ENCODE peak calls at places on chromosomes 5 and 9, in five cellular contexts. N, P, D, H and W are unnamed samples. For H3K36me3, the result is how much of the 10 kb centered on the place peaks cover.

GRCh38 chr9:36485647-36486453 is 85.8 kb upstream of the RNF38 start:
- DNase-seq in N (no peak), D (peak), H (no peak), P (no peak), W (no peak)

GRCh38 chr9:78121488-78121887 is 89.9 kb upstream of the GNAQ start:
- DNase-seq in H (peak), D (peak), N (peak), P (no peak), W (peak)

GRCh38 chr5:96343094-96343493 is 90.0 kb downstream of the PCSK1 start:
- DNase-seq in H (no peak), P (no peak), D (no peak), N (no peak), W (no peak)

GRCh38 chr5:154844800-154845199 is 5.6 kb downstream of the FAXDC2 start:
- DNase-seq in N (no peak), D (no peak), H (no peak), P (no peak), W (no peak)

GRCh38 chr9:134558124-134558805 is 83.3 kb upstream of the COL5A1 start:
- DNase-seq in N (no peak), D (no peak), H (no peak), P (no peak), W (no peak)

GRCh38 chr5:157682257-157682656 is 10.9 kb downstream of the C5orf52 start:
- DNase-seq in D (no peak), H (no peak), P (no peak), N (no peak), W (no peak)

GRCh38 chr5:139861889-139862207 is 66.2 kb downstream of the PSD2 start:
- DNase-seq in H (no peak), N (no peak), D (no peak), P (no peak), W (no peak)

GRCh38 chr9:76266649-76267627 is 127.3 kb downstream of the RFK start:
- DNase-seq in D (no peak), P (no peak), N (no peak), H (no peak), W (no peak)

GRCh38 chr9:75448281-75448680 is 360.0 kb downstream of the OSTF1 start:
- DNase-seq in P (no peak), N (no peak), D (no peak), H (no peak), W (no peak)

GRCh38 chr9:78601957-78602565 is 305.1 kb downstream of the PSAT1 start:
- DNase-seq in P (peak), D (peak), H (peak), N (peak), W (no peak)

GRCh38 chr5:148395031-148395430 is 11.3 kb downstream of the FBXO38 start:
- DNase-seq in H (no peak), N (no peak), D (no peak), P (no peak), W (no peak)

DNA sequence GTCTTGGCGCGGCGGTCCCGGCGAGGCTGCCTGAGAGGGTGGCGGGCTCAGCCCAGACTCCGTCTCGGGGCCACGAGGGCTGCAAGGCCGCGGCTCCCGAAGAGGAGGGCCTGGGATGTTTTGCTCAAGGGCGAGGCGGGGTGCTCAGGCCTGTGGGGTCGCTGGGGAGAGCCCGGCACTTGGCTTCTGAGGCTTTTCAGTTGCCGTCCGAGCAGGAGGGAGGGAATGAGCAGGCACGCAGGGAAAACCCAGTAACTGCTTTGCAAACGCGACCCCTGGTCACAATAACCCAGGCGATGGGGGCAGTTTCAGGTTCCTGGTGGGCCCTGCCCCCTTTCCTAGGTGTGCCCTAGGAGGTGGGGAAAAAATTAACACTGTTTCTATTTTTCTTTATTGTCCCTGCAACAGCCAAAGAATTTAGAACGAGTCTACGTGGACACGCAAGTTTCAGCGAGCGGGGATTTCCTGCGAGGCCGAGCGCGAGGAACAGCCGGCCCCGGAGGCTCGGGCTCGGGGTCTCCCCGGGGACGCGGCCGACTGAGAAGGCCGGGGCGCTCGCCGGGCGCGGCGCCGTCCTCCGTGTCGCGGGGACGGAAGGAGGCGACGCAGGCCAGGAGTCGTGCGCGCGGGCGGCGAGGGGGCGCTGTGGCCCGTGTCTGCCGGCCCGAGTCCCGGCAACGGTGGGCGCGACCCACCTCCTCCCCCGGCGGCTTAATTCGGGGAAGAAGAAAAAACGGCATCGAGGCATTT is 3.3 kb upstream of the IRX2 start:
- DNase-seq in P (no peak), H (no peak), N (no peak), D (no peak), W (no peak)
- TF ChIP-seq CTCF in P (no peak), H (no peak), N (no peak), D (no peak), W (no peak)

DNA sequence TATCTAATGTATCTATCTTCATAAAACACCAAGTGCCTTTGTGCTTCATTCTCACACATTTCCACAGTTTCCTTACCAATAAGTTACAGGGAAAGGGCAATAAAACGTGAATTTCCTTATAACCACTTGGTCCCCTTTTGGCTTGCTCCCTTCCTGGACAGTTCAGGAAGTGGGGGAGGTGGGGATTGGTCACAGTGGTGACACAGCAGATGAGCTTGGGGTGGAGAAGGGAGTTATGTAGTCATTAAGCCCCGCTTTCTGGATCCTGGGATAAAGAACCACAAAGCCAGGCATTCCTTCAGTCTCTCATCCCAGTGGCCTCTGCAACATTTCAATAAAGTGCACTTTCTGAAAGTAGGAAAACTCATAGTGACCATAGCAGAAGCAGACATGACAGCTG is 47.1 kb upstream of the FYB1 start:
- DNase-seq in D (no peak), N (no peak), H (no peak), P (no peak), W (no peak)
- H3K4me3 ChIP-seq in D (no peak), N (no peak), H (no peak), P (no peak), W (no peak)

GRCh38 chr9:114349713-114350480 is 20.2 kb downstream of the ORM2 start:
- DNase-seq in P (no peak), N (no peak), H (no peak), D (no peak), W (no peak)
- H3K36me3 ChIP-seq in P (under half), N (under half), H (under half), D (under half), W (under half)

DNA sequence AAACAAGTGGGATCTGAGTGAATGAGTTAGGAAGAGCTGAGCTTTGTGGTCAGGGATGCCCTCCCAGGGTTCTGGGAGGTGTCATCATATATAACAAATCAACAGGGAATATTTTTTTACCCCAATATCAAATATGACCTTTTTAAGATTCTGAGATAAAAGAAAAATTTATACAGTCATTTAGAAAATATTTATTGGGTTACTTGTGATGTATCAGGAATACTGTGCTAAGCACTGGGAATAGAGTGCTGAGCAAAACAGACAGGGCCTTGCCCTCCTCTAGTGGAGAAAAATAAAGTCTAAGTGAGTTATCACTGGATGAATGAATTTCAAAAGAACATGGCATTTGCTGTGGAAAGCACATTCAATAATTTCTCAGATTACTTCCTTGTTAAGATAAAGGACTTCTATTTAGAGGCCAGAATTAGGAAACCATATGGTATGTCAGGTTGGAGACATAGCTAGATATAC is 102.9 kb downstream of the BOD1 start:
- DNase-seq in D (no peak), P (no peak), N (peak), H (peak), W (no peak)
- TF ChIP-seq CTCF in D (peak), P (no peak), N (peak), H (no peak), W (no peak)

GRCh38 chr9:68781866-68782265 is 76.8 kb downstream of the PIP5K1B start:
- DNase-seq in P (no peak), D (no peak), H (no peak), N (no peak), W (no peak)
- H3K4me3 ChIP-seq in P (no peak), D (peak), H (no peak), N (no peak), W (no peak)

GRCh38 chr5:146126068-146126467 is 20.7 kb upstream of the PLAC8L1 start:
- DNase-seq in P (no peak), N (no peak), D (no peak), H (no peak), W (no peak)
- H3K36me3 ChIP-seq in P (under half), N (half or more), D (under half), H (half or more), W (under half)

GRCh38 chr5:129172561-129172960 is 78.0 kb downstream of the ISOC1 start:
- DNase-seq in N (no peak), P (no peak), H (peak), D (peak), W (no peak)
- TF ChIP-seq CTCF in N (no peak), P (no peak), H (peak), D (peak), W (no peak)